ENCODE peak calls at places on chromosomes 12 and 14, in seven cellular contexts. X is SK-N-SH, P is neural progenitor cell, I is hepatocyte, T is OCI-LY7, A is HCT116, Y is GM23338. Q is an unnamed sample. For H3K79me2, the result is how much of the 10 kb centered on the place peaks cover.

GRCh38 chr12:100661300-100661951 is 87.9 kb downstream of the GAS2L3 start:
- DNase-seq in X (no peak), P (no peak), I (no peak), T (no peak), A (no peak), Y (peak), Q (no peak)

GRCh38 chr14:59217011-59217410 is 28.5 kb downstream of the DAAM1 start:
- DNase-seq in X (no peak), P (no peak), I (no peak), T (no peak), A (no peak), Y (no peak), Q (no peak)

GRCh38 chr14:83885748-83886382 is 1644.1 kb upstream of the FLRT2 start:
- DNase-seq in X (no peak), P (no peak), I (no peak), T (no peak), A (no peak), Y (no peak), Q (no peak)

GRCh38 chr14:71320734-71321555 is 413.7 kb downstream of the PCNX1 start:
- DNase-seq in X (peak), P (peak), I (peak), T (peak), A (no peak), Y (peak), Q (peak)

GRCh38 chr12:93880853-93881522 is 203.8 kb downstream of the CRADD start:
- DNase-seq in X (no peak), P (no peak), I (no peak), T (no peak), A (no peak), Y (no peak), Q (no peak)

GRCh38 chr14:93969082-93969828 is 7.1 kb downstream of the ASB2 start:
- DNase-seq in X (no peak), P (no peak), I (no peak), T (peak), A (no peak), Y (no peak), Q (no peak)

GRCh38 chr14:61705017-61705416 is 9.7 kb downstream of the HIF1A start:
- DNase-seq in X (no peak), P (no peak), I (no peak), T (no peak), A (no peak), Y (no peak), Q (no peak)

GRCh38 chr14:83975435-83976222 is 1554.3 kb upstream of the FLRT2 start:
- DNase-seq in X (no peak), P (no peak), I (peak), T (no peak), A (no peak), Y (peak), Q (no peak)

GRCh38 chr12:7374423-7375144 is 69.4 kb downstream of the CD163L1 start:
- DNase-seq in X (peak), P (peak), I (peak), T (peak), A (peak), Y (peak), Q (peak)

GRCh38 chr14:99716091-99716849 is 32.2 kb downstream of the CYP46A1 start:
- DNase-seq in X (no peak), P (no peak), I (peak), T (no peak), A (no peak), Y (no peak), Q (no peak)

GRCh38 chr14:88384653-88385205 is 728 bp upstream of the SPATA7 start:
- DNase-seq in X (peak), P (peak), I (no peak), T (no peak), A (no peak), Y (no peak), Q (no peak)

GRCh38 chr12:59823535-59823934 is 227.7 kb downstream of the SLC16A7 start:
- DNase-seq in X (no peak), P (no peak), I (no peak), T (no peak), A (no peak), Y (no peak), Q (no peak)

GRCh38 chr12:93803408-93803807 is 126.2 kb downstream of the CRADD start:
- DNase-seq in X (no peak), P (peak), I (peak), T (no peak), A (no peak), Y (no peak), Q (peak)

GRCh38 chr14:72810201-72810600 is 83.7 kb downstream of the DPF3 start:
- DNase-seq in X (no peak), P (no peak), I (no peak), T (no peak), A (no peak), Y (no peak), Q (no peak)

GRCh38 chr12:100797246-100797645 is 2.7 kb downstream of the ANO4 start:
- DNase-seq in X (no peak), P (peak), I (no peak), T (no peak), A (no peak), Y (peak), Q (no peak)

GRCh38 chr14:74085047-74085637 is 386 bp downstream of the LIN52 start:
- DNase-seq in X (peak), P (peak), I (peak), T (peak), A (no peak), Y (peak), Q (peak)

GRCh38 chr12:24487606-24488005 is 461.3 kb downstream of the BCAT1 start:
- DNase-seq in X (no peak), P (no peak), I (no peak), T (no peak), A (no peak), Y (no peak), Q (no peak)

GRCh38 chr14:62954165-62954564 is 91.1 kb downstream of the KCNH5 start:
- DNase-seq in X (no peak), P (no peak), I (no peak), T (no peak), A (no peak), Y (no peak), Q (no peak)

GRCh38 chr14:61860294-61860918 is 98.2 kb downstream of the SNAPC1 start:
- DNase-seq in X (peak), P (peak), I (peak), T (peak), A (peak), Y (peak), Q (peak)

GRCh38 chr14:61106627-61107147 is 125.6 kb downstream of the SLC38A6 start:
- DNase-seq in X (peak), P (no peak), I (no peak), T (peak), A (no peak), Y (peak), Q (no peak)

GRCh38 chr14:104116544-104117340 is 21.6 kb upstream of the KIF26A start:
- DNase-seq in X (no peak), P (peak), I (peak), T (no peak), A (peak), Y (peak), Q (no peak)

GRCh38 chr14:90900712-90901111 is 84.5 kb upstream of the TTC7B start:
- DNase-seq in X (no peak), P (no peak), I (no peak), T (no peak), A (no peak), Y (no peak), Q (no peak)

GRCh38 chr12:30880061-30880460 is 46.5 kb upstream of the TSPAN11 start:
- DNase-seq in X (no peak), P (peak), I (peak), T (no peak), A (no peak), Y (no peak), Q (no peak)

GRCh38 chr12:101648195-101648594 is 49.2 kb upstream of the CHPT1 start:
- DNase-seq in X (no peak), P (no peak), I (no peak), T (no peak), A (no peak), Y (no peak), Q (no peak)

GRCh38 chr12:7501031-7501585 is 2.5 kb downstream of the CD163 start:
- DNase-seq in X (no peak), P (no peak), I (no peak), T (no peak), A (no peak), Y (no peak), Q (no peak)

GRCh38 chr12:125346361-125346760 is 281.1 kb downstream of the AACS start:
- DNase-seq in X (no peak), P (no peak), I (no peak), T (peak), A (no peak), Y (peak), Q (peak)

GRCh38 chr14:54133896-54134295 is 177.3 kb upstream of the BMP4 start:
- DNase-seq in X (no peak), P (no peak), I (peak), T (no peak), A (no peak), Y (no peak), Q (no peak)

GRCh38 chr12:90301095-90301494 is 592.5 kb upstream of the ATP2B1 start:
- DNase-seq in X (no peak), P (no peak), I (no peak), T (no peak), A (no peak), Y (no peak), Q (peak)

GRCh38 chr12:106058256-106059182 is 80.2 kb downstream of the NUAK1 start:
- DNase-seq in X (no peak), P (no peak), I (no peak), T (no peak), A (no peak), Y (no peak), Q (no peak)

GRCh38 chr12:8035440-8036010 is 3.0 kb downstream of the FOXJ2 start:
- DNase-seq in X (no peak), P (no peak), I (peak), T (no peak), A (no peak), Y (no peak), Q (no peak)

GRCh38 chr12:115199831-115200230 is 515.9 kb upstream of the TBX3 start:
- DNase-seq in X (no peak), P (no peak), I (no peak), T (no peak), A (no peak), Y (no peak), Q (no peak)

GRCh38 chr12:32755654-32756475 is at the start of gene YARS2:
- DNase-seq in X (peak), P (peak), I (peak), T (peak), A (peak), Y (peak), Q (peak)

GRCh38 chr12:51548241-51548640 is 42.8 kb upstream of the SCN8A start:
- DNase-seq in X (no peak), P (no peak), I (no peak), T (no peak), A (no peak), Y (no peak), Q (no peak)

GRCh38 chr12:19263666-19264065 is 134.1 kb downstream of the PLEKHA5 start:
- DNase-seq in X (no peak), P (peak), I (no peak), T (no peak), A (no peak), Y (peak), Q (no peak)

GRCh38 chr12:30134229-30134628 is 350.5 kb upstream of the TMTC1 start:
- DNase-seq in X (no peak), P (peak), I (peak), T (no peak), A (peak), Y (peak), Q (peak)

GRCh38 chr12:512933-513332 is 53.2 kb downstream of the B4GALNT3 start:
- DNase-seq in X (no peak), P (no peak), I (no peak), T (no peak), A (no peak), Y (no peak), Q (no peak)

GRCh38 chr12:127194176-127194575 is 1072.8 kb upstream of the TMEM132C start:
- DNase-seq in X (no peak), P (no peak), I (no peak), T (no peak), A (no peak), Y (no peak), Q (no peak)

GRCh38 chr12:29519585-29520182 is 22.2 kb upstream of the OVCH1 start:
- DNase-seq in X (peak), P (peak), I (peak), T (peak), A (peak), Y (peak), Q (peak)

DNA sequence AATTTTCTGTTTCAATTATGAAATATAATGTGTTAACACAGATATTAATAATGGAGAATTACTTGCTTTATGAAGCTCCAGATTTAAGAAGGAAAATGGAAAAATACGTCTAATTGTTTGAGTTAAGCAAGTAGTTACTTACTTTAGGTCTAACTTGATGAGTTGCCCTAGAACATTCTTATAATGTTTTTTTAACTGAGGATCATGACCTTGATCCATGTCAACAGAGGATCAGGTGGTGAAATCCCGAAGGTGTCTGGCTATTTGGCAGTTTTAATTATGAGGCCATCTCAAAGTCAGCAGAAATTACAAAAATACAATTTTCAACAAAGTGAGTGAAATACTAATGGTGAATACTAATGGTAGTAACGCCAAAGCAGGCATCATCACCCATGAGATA is 57.0 kb upstream of the REP15 start:
- DNase-seq in X (no peak), P (no peak), I (no peak), T (no peak), A (no peak), Y (no peak), Q (no peak)
- H3K79me2 ChIP-seq in X (half or more), P (under half), I (under half), T (under half), A (under half), Y (under half), Q (under half)

DNA sequence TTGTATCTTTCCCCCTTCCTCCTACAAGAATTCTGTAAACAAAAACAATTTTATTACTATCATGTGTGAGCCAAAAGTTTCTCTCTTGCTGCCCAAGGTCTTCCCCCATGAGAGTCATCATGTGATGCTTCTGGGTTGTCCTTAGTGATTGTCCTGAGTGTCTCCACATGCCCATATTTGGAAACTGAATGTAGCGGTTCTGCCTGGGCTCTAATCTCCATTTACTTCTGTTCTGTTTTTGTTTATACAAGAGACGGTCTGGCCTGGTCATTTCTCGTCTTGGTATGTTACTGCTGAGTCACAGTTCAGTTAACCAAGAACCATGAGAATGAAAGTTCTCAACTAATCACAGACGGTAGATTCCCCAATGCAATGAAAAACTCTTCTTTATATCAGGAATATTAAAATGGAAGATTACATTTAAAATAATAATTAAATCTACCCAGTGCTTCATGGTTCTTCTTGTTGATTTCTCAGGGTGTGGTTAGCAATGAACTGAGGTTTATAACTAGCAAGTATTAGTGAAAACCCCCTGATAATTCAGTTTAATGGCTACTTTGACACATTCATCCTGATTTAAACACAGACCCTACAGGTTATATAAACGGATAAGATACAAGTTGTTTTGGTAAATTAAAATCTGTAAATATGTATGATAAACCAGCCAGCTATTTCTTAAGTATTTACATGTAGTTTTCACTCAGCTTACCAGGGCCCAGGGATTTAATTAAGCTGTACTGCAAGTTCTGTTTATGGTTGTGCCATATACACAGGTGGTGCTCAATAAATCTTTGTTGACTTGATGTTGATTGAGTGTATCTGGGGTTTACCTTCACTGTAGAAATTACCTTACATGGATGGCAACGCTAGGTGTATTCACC is 81.1 kb downstream of the PELI2 start:
- DNase-seq in X (no peak), P (no peak), I (peak), T (no peak), A (no peak), Y (no peak), Q (no peak)
- TF ChIP-seq EZH2phosphoT487 in X (no peak), P (no peak), I (no peak), T (no peak), A (no peak), Y (no peak), Q (no peak)

DNA sequence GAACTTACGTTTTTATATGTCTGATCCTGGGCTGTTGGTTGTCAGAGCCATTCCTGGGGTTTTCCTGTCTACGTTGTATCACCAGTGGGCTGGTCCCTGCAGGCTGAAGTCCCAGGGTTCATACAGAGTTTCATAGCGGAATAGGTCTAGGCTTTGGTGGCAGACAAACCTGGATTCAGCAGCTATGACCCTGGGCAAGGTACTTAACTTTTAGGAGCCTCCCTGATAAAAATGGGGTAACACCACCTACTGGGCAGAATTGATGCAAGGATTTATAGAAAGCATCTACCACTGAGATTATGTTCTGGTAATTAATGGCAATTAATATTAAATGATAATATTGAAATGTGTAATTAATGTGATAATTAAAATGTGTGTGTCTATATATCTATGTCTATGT is 141.2 kb downstream of the SYNE2 start:
- DNase-seq in X (peak), P (no peak), I (no peak), T (peak), A (no peak), Y (peak), Q (no peak)
- TF ChIP-seq CTCF in X (peak), P (no peak), I (peak), T (peak), A (peak), Y (peak), Q (peak)

DNA sequence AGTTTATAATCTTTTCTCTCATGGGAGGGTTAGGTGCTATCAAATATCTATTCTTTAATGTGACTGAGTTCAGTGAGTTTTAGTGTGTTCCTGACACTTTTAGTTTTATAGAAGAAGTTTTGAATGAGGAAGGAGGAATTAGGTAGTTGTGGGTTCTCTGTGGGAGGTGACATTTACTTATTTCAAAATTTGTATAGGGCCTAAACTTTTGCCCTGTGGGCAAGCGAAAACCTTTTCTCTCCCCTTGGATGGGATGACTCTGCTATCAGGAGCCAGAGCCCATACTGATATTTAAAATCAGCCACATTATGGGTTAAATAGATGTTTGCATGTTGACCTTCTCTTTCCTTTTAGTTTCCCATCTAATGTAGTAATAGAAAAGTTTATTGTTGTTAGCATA is 43.6 kb downstream of the SPATS2 start:
- DNase-seq in X (no peak), P (no peak), I (no peak), T (no peak), A (no peak), Y (no peak), Q (no peak)
- H3K79me2 ChIP-seq in X (half or more), P (under half), I (half or more), T (under half), A (half or more), Y (under half), Q (half or more)

GRCh38 chr12:4535092-4535491 is 3.6 kb upstream of the RAD51AP1 start:
- DNase-seq in X (no peak), P (no peak), I (no peak), T (peak), A (no peak), Y (no peak), Q (peak)
- TF ChIP-seq EZH2phosphoT487 in X (no peak), P (no peak), I (no peak), T (no peak), A (no peak), Y (no peak), Q (no peak)

GRCh38 chr12:47855502-47855901 is 35.8 kb upstream of the HDAC7 start:
- DNase-seq in X (no peak), P (no peak), I (no peak), T (no peak), A (no peak), Y (peak), Q (no peak)
- TF ChIP-seq CTCF in X (no peak), P (peak), I (no peak), T (no peak), A (peak), Y (peak), Q (peak)

DNA sequence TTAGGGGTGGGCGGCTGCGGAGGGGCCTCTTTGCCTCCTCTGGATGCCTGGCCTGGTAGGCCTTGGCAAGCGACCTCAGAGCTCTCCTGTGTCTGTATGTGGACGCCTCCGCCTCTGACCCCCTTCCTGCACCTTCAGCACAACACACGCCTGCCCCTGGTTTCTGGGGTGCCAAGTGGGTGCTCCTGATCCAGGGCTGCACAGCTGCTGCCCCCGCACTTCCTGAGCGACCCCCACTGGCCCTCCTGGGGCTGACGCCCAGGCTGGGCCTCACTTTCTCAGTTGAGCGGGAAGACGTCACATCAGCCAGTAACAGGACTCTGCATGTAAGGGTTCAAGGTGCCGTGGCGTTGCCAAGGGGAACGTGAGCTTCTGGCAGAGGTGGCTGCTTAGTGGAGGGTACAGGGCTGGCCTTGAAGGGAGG is 322.2 kb upstream of the RTL1 start:
- DNase-seq in X (no peak), P (no peak), I (no peak), T (no peak), A (no peak), Y (no peak), Q (no peak)
- H3K79me2 ChIP-seq in X (under half), P (under half), I (under half), T (under half), A (under half), Y (under half), Q (under half)